ENCODE peak calls at places on chromosomes 7 and 10, in four cellular contexts. W is prostate gland, G is GM12878, A is uterus. Z is an unnamed sample. For H3K36me3 and H3K27me3, the result is how much of the 10 kb centered on the place peaks cover.

GRCh38 chr7:146830686-146831085 is 714.1 kb downstream of the CNTNAP2 start:
- DNase-seq in A (no peak), W (no peak), G (no peak), Z (no peak)

GRCh38 chr7:134356421-134356936 is 39.7 kb upstream of the SLC35B4 start:
- DNase-seq in W (no peak), A (no peak), G (no peak), Z (no peak)

GRCh38 chr7:139355320-139355719 is 4.4 kb upstream of the LUC7L2 start:
- DNase-seq in W (no peak), A (no peak), G (no peak), Z (no peak)

GRCh38 chr10:105354010-105354409 is 712.9 kb downstream of the SORCS3 start:
- DNase-seq in G (no peak), W (no peak), A (no peak), Z (no peak)

GRCh38 chr10:60238408-60239100 is 151.1 kb downstream of the ANK3 start:
- DNase-seq in A (no peak), G (peak), W (peak), Z (peak)

GRCh38 chr10:124626759-124627380 is 117.3 kb downstream of the FAM53B start:
- DNase-seq in A (no peak), W (no peak), G (peak), Z (no peak)

GRCh38 chr10:51001587-51001986 is 72.7 kb upstream of the PRKG1 start:
- DNase-seq in A (no peak), G (no peak), W (no peak), Z (no peak)

GRCh38 chr10:38741226-38741625 is 647.1 kb downstream of the ZNF37A start:
- DNase-seq in W (no peak), G (no peak), A (no peak), Z (no peak)

GRCh38 chr7:47622946-47623640 is 41.2 kb upstream of the TNS3 start:
- DNase-seq in G (no peak), A (peak), W (no peak), Z (peak)

GRCh38 chr7:123901111-123901510 is 23.9 kb upstream of the SPAM1 start:
- DNase-seq in G (no peak), A (no peak), W (no peak), Z (no peak)

GRCh38 chr10:79129361-79129997 is 60.7 kb downstream of the ZMIZ1 start:
- DNase-seq in A (no peak), G (no peak), W (no peak), Z (no peak)

GRCh38 chr10:27601519-27601918 is 97.4 kb downstream of the RAB18 start:
- DNase-seq in A (no peak), W (no peak), G (no peak), Z (no peak)

GRCh38 chr10:3226960-3227724 is 54.6 kb upstream of the PITRM1 start:
- DNase-seq in A (no peak), W (no peak), G (no peak), Z (no peak)

GRCh38 chr10:52688906-52689305 is 83.7 kb downstream of the MBL2 start:
- DNase-seq in G (no peak), W (no peak), A (no peak), Z (no peak)

GRCh38 chr10:100204370-100204769 is 18.5 kb upstream of the ERLIN1 start:
- DNase-seq in G (no peak), A (no peak), W (no peak), Z (no peak)

GRCh38 chr10:100201549-100201948 is 15.7 kb upstream of the ERLIN1 start:
- DNase-seq in W (no peak), G (no peak), A (no peak), Z (no peak)
- H3K36me3 ChIP-seq in W (under half), G (under half), A (under half), Z (under half)

GRCh38 chr7:156119771-156120170 is 307.5 kb upstream of the SHH start:
- DNase-seq in A (no peak), W (no peak), G (no peak), Z (no peak)
- H3K27me3 ChIP-seq in A (under half), W (under half), G (under half), Z (under half)

GRCh38 chr7:28675429-28675828 is 263.1 kb downstream of the CREB5 start:
- DNase-seq in G (no peak), W (no peak), A (no peak), Z (no peak)
- H3K36me3 ChIP-seq in G (under half), W (under half), A (under half), Z (under half)

GRCh38 chr10:131314799-131315198 is 3.3 kb upstream of the TCERG1L start:
- DNase-seq in A (no peak), W (no peak), G (no peak), Z (no peak)
- H3K27me3 ChIP-seq in A (under half), W (under half), G (under half), Z (under half)

GRCh38 chr10:119159332-119159731 is 6.2 kb downstream of the SFXN4 start:
- DNase-seq in W (no peak), G (no peak), A (no peak), Z (no peak)

GRCh38 chr10:119149723-119150122 is 15.8 kb downstream of the SFXN4 start:
- DNase-seq in W (no peak), G (no peak), A (no peak), Z (no peak)

GRCh38 chr10:119149157-119149556 is 16.4 kb downstream of the SFXN4 start:
- DNase-seq in A (no peak), G (no peak), W (no peak), Z (no peak)

GRCh38 chr10:119153041-119153440 is 12.5 kb downstream of the SFXN4 start:
- DNase-seq in G (no peak), W (no peak), A (no peak), Z (no peak)

GRCh38 chr10:119153661-119154060 is 11.9 kb downstream of the SFXN4 start:
- DNase-seq in G (no peak), W (no peak), A (no peak), Z (no peak)
- H3K36me3 ChIP-seq in G (under half), W (under half), A (under half), Z (under half)

GRCh38 chr10:100741386-100742066 is 3.9 kb upstream of the PAX2 start:
- DNase-seq in W (no peak), A (no peak), G (no peak), Z (no peak)
- H3K27me3 ChIP-seq in W (half or more), A (half or more), G (under half), Z (under half)

DNA sequence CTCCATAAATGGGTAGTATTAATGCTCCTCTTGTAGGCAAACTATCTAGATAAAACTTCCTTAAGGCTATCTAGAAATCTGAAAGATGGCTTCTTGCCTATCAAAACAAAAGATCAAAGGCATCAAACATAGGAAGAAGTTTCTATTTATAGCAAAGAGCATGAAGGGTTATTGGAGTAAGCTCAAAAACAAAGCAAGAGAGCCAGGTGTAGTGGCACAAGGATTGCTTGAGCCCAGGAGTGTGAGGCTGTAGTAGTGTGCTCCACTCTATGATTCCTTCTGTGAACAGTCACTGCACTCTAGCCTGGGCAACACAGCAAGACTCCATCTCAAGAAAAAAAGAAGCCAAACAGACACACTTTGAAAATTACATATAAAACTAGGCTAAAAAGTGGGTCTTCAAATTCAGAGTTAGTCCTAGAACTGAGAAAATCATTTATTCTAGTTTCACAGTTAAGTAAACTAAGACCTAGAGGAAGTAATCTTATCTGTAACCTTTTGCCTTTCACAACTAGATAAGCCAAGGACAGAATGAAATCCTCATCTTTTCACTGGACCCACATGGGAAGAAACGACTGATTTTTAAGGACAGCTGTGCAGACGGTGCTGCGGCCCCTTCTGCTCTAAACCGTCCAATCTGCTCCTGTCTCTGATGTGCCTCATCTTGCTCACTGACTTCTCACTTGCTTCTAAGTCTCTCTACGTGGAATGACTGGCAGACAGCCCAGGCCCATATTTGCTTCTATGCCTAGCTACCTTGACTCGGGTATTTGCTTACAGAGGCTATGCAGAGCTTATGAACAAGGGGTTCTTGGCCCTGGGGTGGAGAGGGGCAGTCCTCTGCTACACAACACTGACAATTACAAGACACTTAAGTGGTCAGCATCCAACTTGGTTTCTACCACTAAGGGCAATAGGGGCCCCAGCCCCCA is 50.0 kb downstream of the ESYT2 start:
- DNase-seq in G (no peak), W (peak), A (no peak), Z (peak)
- H3K36me3 ChIP-seq in G (under half), W (under half), A (under half), Z (under half)

GRCh38 chr7:157614457-157615020 is 277.7 kb downstream of the DNAJB6 start:
- DNase-seq in W (no peak), G (no peak), A (no peak), Z (no peak)

GRCh38 chr7:157615101-157615817 is 278.5 kb downstream of the DNAJB6 start:
- DNase-seq in A (peak), G (no peak), W (no peak), Z (no peak)

GRCh38 chr7:157612009-157612663 is 275.3 kb downstream of the DNAJB6 start:
- DNase-seq in G (no peak), W (no peak), A (no peak), Z (no peak)

GRCh38 chr7:157612664-157613561 is 276.1 kb downstream of the DNAJB6 start:
- DNase-seq in A (no peak), G (no peak), W (no peak), Z (peak)

GRCh38 chr7:157613575-157614322 is 276.9 kb downstream of the DNAJB6 start:
- DNase-seq in A (no peak), G (no peak), W (no peak), Z (no peak)
- H3K27me3 ChIP-seq in A (under half), G (under half), W (under half), Z (under half)

GRCh38 chr10:77795426-77796055 is 131.0 kb downstream of the DLG5 start:
- DNase-seq in W (no peak), A (no peak), G (no peak), Z (no peak)
- H3K36me3 ChIP-seq in W (under half), A (under half), G (under half), Z (under half)

DNA sequence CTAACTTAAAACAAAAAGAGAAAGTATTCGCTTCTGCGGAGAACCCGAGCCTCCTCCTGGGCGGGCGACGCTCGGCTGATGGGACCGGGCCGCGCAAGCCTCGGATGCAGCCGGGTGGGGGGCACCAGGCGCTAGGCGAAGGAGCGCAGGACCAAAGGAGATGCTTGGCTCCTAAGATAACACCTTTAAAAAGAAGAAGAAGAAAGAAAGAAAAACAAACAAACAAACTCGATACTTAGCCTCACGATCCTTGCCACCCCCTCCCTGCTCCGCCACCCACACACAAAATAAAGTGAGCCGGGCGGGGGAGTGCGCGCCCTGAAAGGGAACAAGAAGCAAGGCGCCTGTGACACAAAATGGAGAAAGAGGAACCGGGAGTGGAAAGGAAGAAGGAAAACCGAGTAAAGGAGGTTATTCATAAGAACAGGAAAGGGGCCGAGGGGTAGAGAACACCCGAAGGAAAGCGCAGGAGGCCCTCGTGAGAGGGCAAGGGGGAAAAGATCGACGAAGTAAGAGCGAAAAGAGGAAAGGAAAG is 34.0 kb upstream of the EBLN1 start:
- DNase-seq in G (no peak), A (peak), W (peak), Z (no peak)
- H3K27me3 ChIP-seq in G (under half), A (under half), W (under half), Z (under half)

Z was measured in body of pancreas.